ENCODE peak calls at places on chromosome 17, in six cellular contexts. D is PC-3; B is T-helper 17 cell; O is kidney tubule cell; U is activated gamma-delta T cell treated with anti-CD3 and anti-CD28 coated beads, Interleukin-2, amount 50 U/mL, for 16 hours; J is fibroblast of mammary gland. M is an unnamed sample.

GRCh38 chr17:14791221-14791620 is 473.9 kb downstream of the PMP22 start:
- DNase-seq in U (no peak), D (no peak), O (no peak), J (peak), B (no peak), M (no peak)

GRCh38 chr17:48048321-48049140 is at the start of gene NFE2L1:
- DNase-seq in D (peak), J (peak), B (no peak), O (peak), U (no peak), M (peak)

GRCh38 chr17:58224315-58224714 is 5.3 kb upstream of the MKS1 start:
- DNase-seq in J (peak), U (no peak), B (no peak), D (peak), O (peak), M (peak)

GRCh38 chr17:80000136-80000535 is 35.5 kb downstream of the TBC1D16 start:
- DNase-seq in J (no peak), O (no peak), B (no peak), D (no peak), U (no peak), M (no peak)

GRCh38 chr17:2025220-2025621 is at the start of gene RTN4RL1:
- DNase-seq in B (peak), J (peak), O (peak), D (peak), U (peak), M (peak)

GRCh38 chr17:82817947-82818346 is 21.9 kb downstream of the ZNF750 start:
- DNase-seq in D (no peak), U (no peak), B (no peak), O (peak), J (no peak), M (no peak)

GRCh38 chr17:5541610-5542202 is 42.6 kb downstream of the NLRP1 start:
- DNase-seq in B (no peak), D (no peak), O (peak), J (no peak), U (no peak), M (no peak)

GRCh38 chr17:50593321-50593720 is 32.8 kb downstream of the CACNA1G start:
- DNase-seq in D (no peak), O (peak), B (no peak), U (no peak), J (no peak), M (no peak)

GRCh38 chr17:75878174-75878998 is at the start of gene TRIM47:
- DNase-seq in D (peak), J (peak), O (peak), U (no peak), B (no peak), M (no peak)

GRCh38 chr17:28763137-28763799 is 19.5 kb downstream of the TRAF4 start:
- DNase-seq in D (no peak), U (no peak), B (no peak), J (no peak), O (no peak), M (no peak)

GRCh38 chr17:7859028-7859427 is 1.2 kb downstream of the CYB5D1 start:
- DNase-seq in O (no peak), B (no peak), U (no peak), J (no peak), D (no peak), M (no peak)

GRCh38 chr17:66702106-66702936 is 132.6 kb upstream of the CACNG5 start:
- DNase-seq in B (no peak), O (no peak), D (peak), J (peak), U (no peak), M (no peak)

GRCh38 chr17:32517982-32518381 is 31.2 kb downstream of the CDK5R1 start:
- DNase-seq in J (no peak), D (no peak), U (no peak), B (no peak), O (no peak), M (no peak)

GRCh38 chr17:27733771-27734170 is 66.6 kb downstream of the NOS2 start:
- DNase-seq in U (no peak), D (no peak), O (no peak), B (no peak), J (no peak), M (no peak)

GRCh38 chr17:66165537-66166123 is 26.3 kb downstream of the CEP112 start:
- DNase-seq in O (peak), J (peak), B (no peak), D (peak), U (no peak), M (peak)

GRCh38 chr17:55264273-55264639 is 504 bp upstream of the HLF start:
- DNase-seq in O (no peak), J (no peak), U (no peak), D (no peak), B (no peak), M (no peak)

GRCh38 chr17:48351916-48352332 is 78.1 kb downstream of the SKAP1 start:
- DNase-seq in U (no peak), B (no peak), O (peak), D (peak), J (peak), M (peak)

GRCh38 chr17:82241926-82242697 is 13.3 kb downstream of the SLC16A3 start:
- DNase-seq in O (no peak), B (no peak), J (peak), D (peak), U (no peak), M (no peak)

GRCh38 chr17:62722625-62723024 is 85.5 kb downstream of the MARCHF10 start:
- DNase-seq in O (no peak), J (no peak), D (no peak), U (no peak), B (no peak), M (no peak)

GRCh38 chr17:42202696-42203095 is 8.4 kb upstream of the GHDC start:
- DNase-seq in J (no peak), B (no peak), O (peak), D (no peak), U (no peak), M (no peak)

GRCh38 chr17:66347661-66348604 is 45.5 kb downstream of the PRKCA start:
- DNase-seq in B (no peak), O (peak), U (no peak), D (peak), J (peak), M (no peak)

GRCh38 chr17:46741122-46741725 is 77.3 kb downstream of the WNT3 start:
- DNase-seq in B (no peak), U (no peak), O (no peak), J (no peak), D (no peak), M (no peak)

GRCh38 chr17:7656958-7657715 is 6.4 kb downstream of the ATP1B2 start:
- DNase-seq in J (no peak), B (no peak), D (no peak), U (no peak), O (no peak), M (no peak)

GRCh38 chr17:73232587-73233373 is 28.9 kb downstream of the CPSF4L start:
- DNase-seq in U (no peak), O (peak), B (no peak), J (no peak), D (peak), M (peak)

GRCh38 chr17:50266384-50267073 is 7.7 kb upstream of the TMEM92 start:
- DNase-seq in U (no peak), J (peak), B (no peak), D (peak), O (peak), M (no peak)

GRCh38 chr17:80364091-80364691 is 50.8 kb upstream of the ENDOV start:
- DNase-seq in J (peak), B (no peak), D (peak), U (no peak), O (no peak), M (peak)

GRCh38 chr17:13740692-13741091 is 139.0 kb upstream of the HS3ST3A1 start:
- DNase-seq in J (peak), O (no peak), D (no peak), B (no peak), U (no peak), M (peak)

GRCh38 chr17:35089846-35090193 is 26.3 kb upstream of the RFFL start:
- DNase-seq in D (peak), J (peak), B (peak), U (no peak), O (peak), M (peak)

GRCh38 chr17:39104046-39104445 is 47.4 kb downstream of the PLXDC1 start:
- DNase-seq in O (no peak), B (no peak), J (peak), D (no peak), U (no peak), M (no peak)

GRCh38 chr17:27558842-27559505 is 72.0 kb upstream of the LGALS9 start:
- DNase-seq in J (no peak), D (no peak), B (no peak), O (no peak), U (no peak), M (no peak)

GRCh38 chr17:78716814-78717393 is 65.2 kb downstream of the CYTH1 start:
- DNase-seq in D (peak), U (no peak), J (peak), B (no peak), O (peak), M (no peak)

GRCh38 chr17:82705756-82706155 is 7.3 kb upstream of the RAB40B start:
- DNase-seq in J (no peak), U (no peak), D (no peak), O (no peak), B (no peak), M (no peak)

GRCh38 chr17:57892146-57892819 is 42.4 kb upstream of the MRPS23 start:
- DNase-seq in U (peak), D (peak), J (peak), O (peak), B (peak), M (peak)

GRCh38 chr17:47808830-47809480 is 12.6 kb downstream of the OSBPL7 start:
- DNase-seq in O (no peak), U (no peak), D (no peak), B (no peak), J (no peak), M (no peak)

GRCh38 chr17:22203208-22203715 is 510.9 kb downstream of the KCNJ18 start:
- DNase-seq in O (no peak), B (no peak), J (no peak), D (no peak), U (no peak), M (no peak)

GRCh38 chr17:44829558-44830358 is at the start of gene GJC1:
- DNase-seq in U (no peak), J (no peak), B (peak), D (peak), O (peak), M (no peak)

GRCh38 chr17:49700956-49701355 is 6.8 kb downstream of the SLC35B1 start:
- DNase-seq in J (no peak), D (no peak), U (no peak), B (no peak), O (no peak), M (no peak)